ENCODE peak calls at places on chromosomes 2 and 18, in five cellular contexts. R is cerebellar cortex, H is fibroblast of pulmonary artery, E is kidney epithelial cell, T is H9. G is an unnamed sample.

GRCh38 chr2:71460595-71461303 is 7.4 kb downstream of the DYSF start:
- DNase-seq in R (no peak), H (peak), E (no peak), T (peak), G (no peak)

GRCh38 chr2:229612395-229612971 is 101.9 kb downstream of the DNER start:
- DNase-seq in R (no peak), H (no peak), E (no peak), T (no peak), G (no peak)

GRCh38 chr2:216827073-216827725 is 32.7 kb downstream of the TNP1 start:
- DNase-seq in R (no peak), H (no peak), E (no peak), T (no peak), G (no peak)

GRCh38 chr2:127160676-127161075 is 53.7 kb upstream of the BIN1 start:
- DNase-seq in R (no peak), H (no peak), E (no peak), T (no peak), G (no peak)

GRCh38 chr2:236866542-236867340 is 218.9 kb upstream of the COPS8 start:
- DNase-seq in R (no peak), H (no peak), E (no peak), T (peak), G (no peak)

GRCh38 chr2:98460573-98461560 is 16.2 kb downstream of the INPP4A start:
- DNase-seq in R (no peak), H (no peak), E (no peak), T (no peak), G (no peak)

GRCh38 chr2:109265369-109265768 is 136.4 kb downstream of the SH3RF3 start:
- DNase-seq in R (no peak), H (no peak), E (no peak), T (no peak), G (no peak)

GRCh38 chr2:34004936-34005335 is 405.8 kb upstream of the FAM98A start:
- DNase-seq in R (no peak), H (no peak), E (no peak), T (no peak), G (no peak)

GRCh38 chr2:29072971-29073725 is 1.2 kb downstream of the PCARE start:
- DNase-seq in R (no peak), H (no peak), E (no peak), T (no peak), G (no peak)

GRCh38 chr2:188367164-188367563 is 75.5 kb downstream of the GULP1 start:
- DNase-seq in R (no peak), H (no peak), E (no peak), T (no peak), G (no peak)

GRCh38 chr18:48547456-48548403 is 8.9 kb downstream of the CTIF start:
- DNase-seq in R (no peak), H (peak), E (peak), T (peak), G (peak)

GRCh38 chr2:15334650-15335326 is 226.3 kb downstream of the NBAS start:
- DNase-seq in R (no peak), H (peak), E (no peak), T (no peak), G (peak)

GRCh38 chr2:105299290-105299689 is 30.2 kb downstream of the TGFBRAP1 start:
- DNase-seq in R (no peak), H (no peak), E (no peak), T (peak), G (no peak)

GRCh38 chr18:805008-805754 is 6.9 kb downstream of the YES1 start:
- DNase-seq in R (no peak), H (no peak), E (no peak), T (no peak), G (peak)

GRCh38 chr2:85935746-85936208 is 47.0 kb upstream of the ST3GAL5 start:
- DNase-seq in R (peak), H (peak), E (no peak), T (peak), G (peak)

GRCh38 chr2:201263774-201264173 is 3.4 kb downstream of the CASP8 start:
- DNase-seq in R (no peak), H (no peak), E (no peak), T (no peak), G (no peak)

GRCh38 chr18:79540161-79540913 is 139.3 kb upstream of the CTDP1 start:
- DNase-seq in R (no peak), H (no peak), E (no peak), T (peak), G (no peak)